ENCODE peak calls at places on chromosome 9, in nine cellular contexts. P is heart left ventricle; Q is stimulated activated CD4-positive, alpha-beta T cell treated with anti-CD3 and anti-CD28 coated beads, Interleukin-15, amount 100 ng/mL, for 48 hours; N is KG1; D is posterior cingulate gyrus; O is SJCRH30; L is H4; T is AG10803; J is ELR. V is an unnamed sample.

GRCh38 chr9:88694625-88695024 is 159.6 kb downstream of the NXNL2 start:
- DNase-seq in P (peak; percentile 44), Q (no peak), N (no peak), D (peak; percentile 63), O (no peak), L (no peak), T (peak; percentile 49), J (peak; percentile 61), V (peak; percentile 87)

GRCh38 chr9:130258999-130259398 is 6.6 kb upstream of the HMCN2 start:
- DNase-seq in P (no peak), Q (no peak), N (no peak), D (no peak), O (no peak), L (no peak), T (no peak), J (no peak), V (no peak)

GRCh38 chr9:105297442-105298097 is 53.1 kb downstream of the SLC44A1 start:
- DNase-seq in P (no peak), Q (no peak), N (no peak), D (no peak), O (no peak), L (no peak), T (no peak), J (no peak), V (no peak)

GRCh38 chr9:69130456-69131441 is 43.3 kb upstream of the TJP2 start:
- DNase-seq in P (no peak), Q (no peak), N (no peak), D (no peak), O (no peak), L (peak; percentile 25), T (peak; percentile 91), J (peak; percentile 90), V (peak; percentile 90)

GRCh38 chr9:121954477-121955175 is 138.5 kb downstream of the TTLL11 start:
- DNase-seq in P (peak; percentile 59), Q (no peak), N (no peak), D (no peak), O (no peak), L (peak; percentile 38), T (peak; percentile 80), J (no peak), V (peak; percentile 78)

GRCh38 chr9:32523910-32524309 is 2.1 kb downstream of the RIGI start:
- DNase-seq in P (no peak), Q (no peak), N (no peak), D (no peak), O (no peak), L (no peak), T (no peak), J (no peak), V (no peak)

GRCh38 chr9:109440797-109441287 is 57.3 kb downstream of the PTPN3 start:
- DNase-seq in P (no peak), Q (peak; percentile 56), N (peak; percentile 65), D (no peak), O (peak; percentile 66), L (peak; percentile 73), T (peak; percentile 82), J (peak; percentile 91), V (peak; percentile 90)

GRCh38 chr9:4666042-4666699 is at the start of gene SPATA6L:
- DNase-seq in P (peak; percentile 82), Q (no peak), N (no peak), D (peak; percentile 75), O (peak; percentile 7), L (no peak), T (peak; percentile 46), J (peak; percentile 63), V (peak; percentile 45)

GRCh38 chr9:127805620-127806019 is 2.9 kb downstream of the FPGS start:
- DNase-seq in P (peak; percentile 53), Q (no peak), N (no peak), D (no peak), O (no peak), L (no peak), T (no peak), J (peak; percentile 58), V (no peak)

GRCh38 chr9:120655005-120655622 is 59.2 kb downstream of the MEGF9 start:
- DNase-seq in P (no peak), Q (no peak), N (no peak), D (no peak), O (no peak), L (peak; percentile 5), T (no peak), J (peak; percentile 65), V (peak; percentile 70)

GRCh38 chr9:37381094-37381741 is 41.3 kb upstream of the GRHPR start:
- DNase-seq in P (no peak), Q (no peak), N (no peak), D (no peak), O (no peak), L (no peak), T (no peak), J (no peak), V (no peak)

GRCh38 chr9:35658144-35658893 is at the start of gene CCDC107:
- DNase-seq in P (peak; percentile 92), Q (peak; percentile 65), N (peak; percentile 82), D (peak; percentile 83), O (peak; percentile 78), L (peak; percentile 75), T (peak; percentile 75), J (peak; percentile 86), V (peak; percentile 81)

GRCh38 chr9:72271617-72272478 is 93.2 kb downstream of the ZFAND5 start:
- DNase-seq in P (no peak), Q (peak; percentile 36), N (peak; percentile 47), D (no peak), O (peak; percentile 42), L (peak; percentile 43), T (peak; percentile 48), J (peak; percentile 71), V (peak; percentile 55)

GRCh38 chr9:125746017-125746773 is 978 bp upstream of the PBX3 start:
- DNase-seq in P (peak; percentile 97), Q (peak; percentile 92), N (peak; percentile 94), D (peak; percentile 94), O (peak; percentile 100), L (peak; percentile 94), T (peak; percentile 91), J (peak; percentile 99), V (peak; percentile 86)

GRCh38 chr9:71758785-71759184 is 9.5 kb downstream of the CEMIP2 start:
- DNase-seq in P (no peak), Q (no peak), N (no peak), D (no peak), O (no peak), L (peak; percentile 51), T (no peak), J (peak; percentile 57), V (peak; percentile 50)

GRCh38 chr9:137146527-137146918 is 7.6 kb downstream of the GRIN1 start:
- DNase-seq in P (no peak), Q (no peak), N (no peak), D (no peak), O (no peak), L (no peak), T (no peak), J (no peak), V (no peak)

GRCh38 chr9:70004310-70004709 is 39.3 kb upstream of the MAMDC2 start:
- DNase-seq in P (no peak), Q (no peak), N (no peak), D (no peak), O (no peak), L (no peak), T (peak; percentile 24), J (peak; percentile 43), V (peak; percentile 64)

GRCh38 chr9:94656190-94656589 is 16.9 kb upstream of the FBP1 start:
- DNase-seq in P (no peak), Q (peak; percentile 24), N (peak; percentile 38), D (peak; percentile 44), O (peak; percentile 19), L (no peak), T (no peak), J (no peak), V (no peak)

GRCh38 chr9:69822091-69822750 is 1.6 kb downstream of the CFAP95 start:
- DNase-seq in P (no peak), Q (no peak), N (no peak), D (no peak), O (no peak), L (no peak), T (peak; percentile 30), J (peak; percentile 48), V (peak; percentile 81)

GRCh38 chr9:21316032-21316842 is 11.1 kb upstream of the IFNA5 start:
- DNase-seq in P (no peak), Q (no peak), N (no peak), D (no peak), O (no peak), L (no peak), T (no peak), J (no peak), V (no peak)

GRCh38 chr9:137797206-137798120 is 80.1 kb upstream of the CACNA1B start:
- DNase-seq in P (no peak), Q (no peak), N (no peak), D (no peak), O (no peak), L (no peak), T (no peak), J (no peak), V (no peak)

GRCh38 chr9:77440057-77440456 is 208.1 kb downstream of the GNA14 start:
- DNase-seq in P (no peak), Q (no peak), N (no peak), D (peak; percentile 29), O (peak; percentile 45), L (peak; percentile 49), T (peak; percentile 66), J (peak; percentile 28), V (peak; percentile 47)

GRCh38 chr9:82799300-82799699 is 263.6 kb downstream of the RASEF start:
- DNase-seq in P (no peak), Q (no peak), N (no peak), D (no peak), O (peak; percentile 24), L (peak; percentile 89), T (no peak), J (peak; percentile 6), V (peak; percentile 88)

GRCh38 chr9:5352637-5353248 is 13.1 kb upstream of the RLN1 start:
- DNase-seq in P (no peak), Q (no peak), N (no peak), D (no peak), O (no peak), L (no peak), T (no peak), J (no peak), V (no peak)

GRCh38 chr9:34611811-34612787 is at the start of gene RPP25L:
- DNase-seq in P (peak; percentile 92), Q (peak; percentile 80), N (peak; percentile 88), D (peak; percentile 68), O (peak; percentile 83), L (peak; percentile 67), T (peak; percentile 81), J (peak; percentile 90), V (peak; percentile 78)

GRCh38 chr9:92308893-92309292 is 15.4 kb upstream of the IARS1 start:
- DNase-seq in P (no peak), Q (no peak), N (no peak), D (no peak), O (no peak), L (no peak), T (no peak), J (no peak), V (peak; percentile 34)

GRCh38 chr9:33791117-33791516 is 4.2 kb upstream of the PRSS3 start:
- DNase-seq in P (peak; percentile 33), Q (no peak), N (no peak), D (no peak), O (no peak), L (no peak), T (peak; percentile 42), J (peak; percentile 92), V (peak; percentile 69)

GRCh38 chr9:76302947-76303550 is 91.2 kb downstream of the RFK start:
- DNase-seq in P (no peak), Q (no peak), N (peak; percentile 15), D (no peak), O (peak; percentile 19), L (peak; percentile 50), T (peak; percentile 69), J (peak; percentile 67), V (peak; percentile 72)

GRCh38 chr9:101026824-101027223 is 1.7 kb upstream of the PLPPR1 start:
- DNase-seq in P (no peak), Q (no peak), N (no peak), D (no peak), O (peak; percentile 11), L (no peak), T (no peak), J (no peak), V (no peak)

GRCh38 chr9:115209601-115210306 is 91.8 kb upstream of the TNC start:
- DNase-seq in P (no peak), Q (peak; percentile 7), N (no peak), D (no peak), O (no peak), L (no peak), T (no peak), J (peak; percentile 78), V (peak; percentile 60)

GRCh38 chr9:114348906-114349482 is 19.3 kb downstream of the ORM2 start:
- DNase-seq in P (peak; percentile 48), Q (peak; percentile 91), N (no peak), D (peak; percentile 52), O (peak; percentile 77), L (peak; percentile 98), T (peak; percentile 98), J (peak; percentile 98), V (peak; percentile 99)